ENCODE peak calls at places on chromosome 14, in four cellular contexts. H is activated T-cell treated with anti-CD3 and anti-CD28 coated beads, Interleukin-2, amount 50 U/mL, for 72 hours; O is heart left ventricle; S is GM12891. M is an unnamed sample.

GRCh38 chr14:63542231-63542999 is 762 bp downstream of the PPP2R5E start:
- DNase-seq in H (peak), O (no peak), S (no peak), M (no peak)

GRCh38 chr14:53896773-53897172 is 59.9 kb downstream of the BMP4 start:
- DNase-seq in H (no peak), O (no peak), S (no peak), M (no peak)

GRCh38 chr14:73283592-73284379 is 46.5 kb downstream of the PAPLN start:
- DNase-seq in H (no peak), O (no peak), S (no peak), M (no peak)

GRCh38 chr14:101019974-101020710 is 116.6 kb upstream of the RTL1 start:
- DNase-seq in H (no peak), O (no peak), S (no peak), M (no peak)

GRCh38 chr14:53956427-53957201 is at the start of gene BMP4:
- DNase-seq in H (peak), O (peak), S (no peak), M (no peak)

GRCh38 chr14:89907655-89908054 is 46.9 kb downstream of the EFCAB11 start:
- DNase-seq in H (no peak), O (no peak), S (no peak), M (no peak)

GRCh38 chr14:104510794-104511611 is 68.6 kb upstream of the C14orf180 start:
- DNase-seq in H (no peak), O (peak), S (no peak), M (no peak)

GRCh38 chr14:52995998-52996397 is 45.1 kb upstream of the FERMT2 start:
- DNase-seq in H (no peak), O (no peak), S (no peak), M (no peak)

GRCh38 chr14:91892918-91893527 is 25.7 kb upstream of the TC2N start:
- DNase-seq in H (peak), O (no peak), S (no peak), M (no peak)

GRCh38 chr14:59969319-59969718 is 49.4 kb downstream of the LRRC9 start:
- DNase-seq in H (no peak), O (no peak), S (no peak), M (no peak)

GRCh38 chr14:104105822-104106470 is 20.4 kb downstream of the ASPG start:
- DNase-seq in H (no peak), O (no peak), S (no peak), M (no peak)

GRCh38 chr14:28784262-28785021 is 17.9 kb downstream of the FOXG1 start:
- DNase-seq in H (no peak), O (no peak), S (no peak), M (no peak)

GRCh38 chr14:30996892-30997659 is 28.4 kb upstream of the AP4S1 start:
- DNase-seq in H (no peak), O (no peak), S (no peak), M (no peak)

GRCh38 chr14:104681689-104682074 is 7.7 kb upstream of the INF2 start:
- DNase-seq in H (no peak), O (peak), S (no peak), M (no peak)

M was measured in D721Med.